ENCODE peak calls at places on chromosome 10, in ten cellular contexts. X, V, K, Y, C, F, U, J, Q and M are unnamed samples.

GRCh38 chr10:51724038-51724437 is 24.6 kb upstream of the CSTF2T start:
- DNase-seq in K (no peak), F (no peak), Q (no peak), C (no peak), X (no peak), V (no peak), J (no peak), Y (no peak), U (no peak), M (no peak)

GRCh38 chr10:106436123-106436740 is 728.3 kb downstream of the SORCS1 start:
- DNase-seq in X (no peak), J (no peak), U (no peak), C (no peak), F (no peak), K (no peak), V (no peak), Y (no peak), Q (no peak), M (no peak)

GRCh38 chr10:33134011-33134751 is 176.2 kb upstream of the ITGB1 start:
- DNase-seq in X (no peak), V (no peak), U (no peak), C (peak; percentile 78), J (peak; percentile 91), Q (no peak), Y (peak; percentile 50), K (no peak), F (peak; percentile 57), M (no peak)

GRCh38 chr10:79055892-79056291 is 12.9 kb upstream of the ZMIZ1 start:
- DNase-seq in U (no peak), C (no peak), Y (no peak), Q (no peak), F (no peak), K (no peak), J (no peak), V (no peak), X (no peak), M (no peak)

GRCh38 chr10:110010076-110011069 is 2.6 kb downstream of the ADD3 start:
- DNase-seq in U (no peak), X (no peak), F (peak; percentile 29), V (peak; percentile 90), J (no peak), Y (no peak), C (no peak), Q (no peak), K (no peak), M (no peak)

GRCh38 chr10:69652857-69653199 is 22.8 kb downstream of the FAM241B start:
- DNase-seq in K (no peak), C (no peak), Y (no peak), Q (no peak), X (no peak), F (no peak), J (no peak), U (no peak), V (no peak), M (no peak)

GRCh38 chr10:54203426-54203825 is 597.6 kb downstream of the PCDH15 start:
- DNase-seq in V (no peak), J (no peak), K (no peak), F (no peak), U (no peak), X (no peak), C (no peak), Y (no peak), Q (no peak), M (no peak)

GRCh38 chr10:14185501-14186045 is 145.2 kb downstream of the FRMD4A start:
- DNase-seq in F (no peak), K (peak; percentile 62), Y (no peak), U (no peak), V (no peak), Q (no peak), C (no peak), J (no peak), X (peak; percentile 94), M (no peak)

GRCh38 chr10:95475827-95476481 is 85.2 kb downstream of the SORBS1 start:
- DNase-seq in K (no peak), J (peak; percentile 51), V (no peak), U (no peak), Q (no peak), X (peak; percentile 53), C (no peak), Y (no peak), F (no peak), M (no peak)

GRCh38 chr10:76559889-76560215 is 1077.8 kb downstream of the KCNMA1 start:
- DNase-seq in K (no peak), V (no peak), X (no peak), U (no peak), J (no peak), Y (no peak), F (no peak), Q (no peak), C (no peak), M (no peak)